ENCODE peak calls at places on chromosomes 7 and 10, in four cellular contexts. V is GM12891, E is K562, Q is GM12878. L is an unnamed sample.

GRCh38 chr10:66931340-66931948 is 5.6 kb downstream of the LRRTM3 start:
- DNase-seq in V (peak; percentile 3), E (peak; percentile 50), Q (peak; percentile 8), L (peak; percentile 23)

GRCh38 chr10:129055966-129056365 is 411.1 kb upstream of the MGMT start:
- DNase-seq in V (no peak), E (no peak), Q (no peak), L (no peak)

GRCh38 chr10:96208946-96209345 is 62.4 kb downstream of the BLNK start:
- DNase-seq in V (no peak), E (no peak), Q (no peak), L (no peak)

GRCh38 chr10:77350711-77351119 is 286.9 kb downstream of the KCNMA1 start:
- DNase-seq in V (no peak), E (peak; percentile 68), Q (no peak), L (no peak)

GRCh38 chr10:132434405-132435005 is 37.5 kb downstream of the PWWP2B start:
- DNase-seq in V (no peak), E (peak; percentile 66), Q (no peak), L (peak; percentile 70)

GRCh38 chr10:133456041-133456951 is 2.6 kb downstream of the SCART1 start:
- DNase-seq in V (peak; percentile 14), E (no peak), Q (no peak), L (no peak)

GRCh38 chr7:81470084-81470723 is 299.6 kb downstream of the HGF start:
- DNase-seq in V (no peak), E (peak; percentile 15), Q (no peak), L (no peak)

GRCh38 chr10:13184726-13185514 is 23.6 kb downstream of the MCM10 start:
- DNase-seq in V (no peak), E (no peak), Q (no peak), L (no peak)

GRCh38 chr7:25694690-25695089 is 457.3 kb upstream of the NFE2L3 start:
- DNase-seq in V (no peak), E (no peak), Q (no peak), L (no peak)

GRCh38 chr7:157496426-157497275 is 159.8 kb downstream of the DNAJB6 start:
- DNase-seq in V (no peak), E (no peak), Q (no peak), L (no peak)

GRCh38 chr10:35340975-35341374 is 4.7 kb downstream of the CCNY start:
- DNase-seq in V (no peak), E (no peak), Q (no peak), L (no peak)

GRCh38 chr7:128909605-128910568 is 622 bp downstream of the KCP start:
- DNase-seq in V (no peak), E (no peak), Q (no peak), L (no peak)
- TF ChIP-seq SPI1 in V (no peak), E (no peak), Q (no peak), L (no peak)

GRCh38 chr10:11603741-11604140 is 7.7 kb downstream of the USP6NL start:
- DNase-seq in V (no peak), E (no peak), Q (no peak), L (no peak)

GRCh38 chr10:11608159-11608966 is 3.1 kb downstream of the USP6NL start:
- DNase-seq in V (no peak), E (no peak), Q (peak; percentile 55), L (no peak)

GRCh38 chr10:11604742-11605650 is 6.5 kb downstream of the USP6NL start:
- DNase-seq in V (no peak), E (no peak), Q (no peak), L (no peak)

GRCh38 chr10:11602919-11603523 is 8.4 kb downstream of the USP6NL start:
- DNase-seq in V (no peak), E (no peak), Q (peak; percentile 67), L (no peak)

GRCh38 chr10:11605807-11606408 is 5.5 kb downstream of the USP6NL start:
- DNase-seq in V (no peak), E (no peak), Q (no peak), L (no peak)
- TF ChIP-seq POLR2AphosphoS5 in V (no peak), E (no peak), Q (no peak), L (no peak)

GRCh38 chr10:126226988-126227761 is 161.1 kb downstream of the ADAM12 start:
- DNase-seq in V (no peak), E (no peak), Q (no peak), L (no peak)
- TF ChIP-seq SPI1 in V (no peak), E (no peak), Q (no peak), L (no peak)

DNA sequence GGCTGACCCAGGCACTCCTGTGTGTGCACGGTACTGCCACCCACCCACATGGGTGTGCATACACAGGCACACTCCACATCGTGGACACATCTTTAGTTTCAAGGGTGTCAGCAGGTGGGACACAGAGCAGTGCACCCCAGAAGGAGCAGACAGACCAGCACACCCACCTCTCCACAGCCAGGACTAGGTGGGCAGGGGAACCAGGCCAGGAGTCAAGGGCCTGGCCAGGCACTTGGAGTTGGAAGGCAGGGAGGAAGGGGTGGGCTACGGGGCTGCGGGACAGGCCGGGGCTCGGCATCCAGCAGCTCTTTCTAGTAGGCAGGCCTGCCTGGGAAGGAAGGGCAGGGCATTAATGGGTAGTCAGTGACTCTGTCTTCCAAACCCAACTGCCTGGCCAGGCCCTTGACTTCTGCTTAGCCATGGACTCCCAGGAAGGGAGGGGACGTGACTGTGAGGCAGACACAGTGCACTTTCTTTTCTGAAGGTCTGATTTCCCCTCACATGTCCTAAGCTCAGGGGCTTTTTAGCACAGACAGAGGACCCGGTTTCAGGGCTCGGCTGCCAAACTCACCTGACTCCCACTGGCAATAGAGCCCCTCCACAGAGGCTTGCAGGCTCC is 14.6 kb downstream of the RASGEF1A start:
- DNase-seq in V (no peak), E (no peak), Q (no peak), L (no peak)
- TF ChIP-seq POLR2AphosphoS5 in V (no peak), E (no peak), Q (no peak), L (no peak)

GRCh38 chr7:74373536-74373935 is 80.2 kb upstream of the GTF2IRD1 start:
- DNase-seq in V (no peak), E (no peak), Q (no peak), L (no peak)

GRCh38 chr7:74371381-74372059 is 82.2 kb upstream of the GTF2IRD1 start:
- DNase-seq in V (peak; percentile 59), E (peak; percentile 56), Q (no peak), L (no peak)

GRCh38 chr7:74372060-74372408 is 81.7 kb upstream of the GTF2IRD1 start:
- DNase-seq in V (no peak), E (no peak), Q (no peak), L (no peak)

GRCh38 chr7:74375726-74376220 is 77.9 kb upstream of the GTF2IRD1 start:
- DNase-seq in V (no peak), E (no peak), Q (no peak), L (no peak)

GRCh38 chr7:74372511-74373111 is 81.1 kb upstream of the GTF2IRD1 start:
- DNase-seq in V (no peak), E (no peak), Q (no peak), L (peak; percentile 14)
- TF ChIP-seq SPI1 in V (no peak), E (peak; percentile 37), Q (no peak), L (peak; percentile 62)

GRCh38 chr7:129557686-129558481 is 53.6 kb upstream of the NRF1 start:
- DNase-seq in V (no peak), E (no peak), Q (no peak), L (no peak)
- TF ChIP-seq POLR2AphosphoS5 in V (no peak), E (no peak), Q (no peak), L (no peak)

DNA sequence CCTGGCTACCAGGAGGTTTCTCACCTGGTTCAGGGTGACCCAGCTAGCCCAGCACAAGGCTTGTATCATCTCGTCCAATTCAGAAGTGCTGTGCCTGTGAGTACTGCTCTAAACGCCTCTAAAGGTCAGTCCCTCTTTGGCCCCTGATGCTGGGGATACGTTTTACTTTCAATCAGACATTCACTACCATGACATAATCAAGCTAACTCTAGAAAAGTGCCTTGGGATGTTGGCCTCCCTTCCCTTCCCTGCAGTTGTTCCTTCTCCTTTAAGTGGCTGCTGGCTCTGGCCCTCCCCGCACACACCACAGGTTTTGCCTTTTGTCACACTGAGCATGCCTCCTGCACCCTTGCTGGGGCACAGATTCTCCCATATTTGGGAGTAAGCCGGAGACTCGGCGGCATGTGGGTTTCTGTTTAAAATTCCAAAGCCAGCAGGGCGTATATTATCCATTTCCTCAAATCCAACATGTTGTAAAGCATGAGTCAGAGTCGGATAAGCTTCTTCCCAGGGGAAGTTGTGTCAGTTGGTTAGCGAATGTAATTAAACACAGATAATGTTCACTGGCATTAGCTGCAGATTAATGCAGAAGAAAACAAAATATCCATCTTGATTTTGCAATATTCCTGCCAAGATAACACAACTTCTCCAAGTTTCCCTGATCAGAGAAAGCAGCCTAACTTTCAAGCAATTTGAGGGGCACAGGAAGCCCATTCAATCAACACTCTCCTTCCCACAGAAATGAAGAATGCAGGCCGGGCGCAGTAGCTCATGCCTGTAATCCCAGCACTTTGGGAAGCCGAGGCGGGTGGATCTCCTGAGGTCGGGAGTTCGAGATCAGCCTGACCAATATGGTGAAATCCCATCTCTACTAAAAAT is 31.8 kb upstream of the VCL start:
- DNase-seq in V (no peak), E (no peak), Q (no peak), L (no peak)
- TF ChIP-seq SPI1 in V (no peak), E (peak; percentile 22), Q (no peak), L (no peak)

GRCh38 chr7:1460757-1461639 is 1.7 kb upstream of the MICALL2 start:
- DNase-seq in V (no peak), E (peak; percentile 70), Q (no peak), L (peak; percentile 94)
- TF ChIP-seq POLR2AphosphoS5 in V (no peak), E (peak; percentile 34), Q (no peak), L (peak; percentile 98)

DNA sequence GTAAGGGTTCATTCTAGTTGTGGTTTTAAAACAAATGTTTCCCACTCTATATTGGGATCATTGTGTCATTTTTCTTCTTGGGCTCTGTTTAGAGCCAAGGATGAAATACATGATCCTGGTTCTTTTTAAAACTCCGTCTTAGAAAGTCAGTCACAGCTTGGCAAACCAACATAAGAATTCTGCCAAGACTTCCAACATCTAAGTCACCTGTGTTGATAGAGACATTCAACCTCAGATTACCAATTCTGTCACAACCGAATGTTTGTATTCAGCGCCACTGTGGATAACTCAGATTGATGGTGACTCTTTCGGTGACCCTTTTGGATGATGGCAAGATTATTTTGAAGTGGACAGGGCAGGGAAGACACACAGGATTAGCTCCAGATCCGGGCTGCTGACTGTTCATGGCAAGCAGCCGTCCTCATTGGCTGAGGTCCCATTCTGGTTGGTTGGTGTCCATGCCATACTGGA is 255.4 kb downstream of the ARHGAP21 start:
- DNase-seq in V (no peak), E (no peak), Q (no peak), L (no peak)
- TF ChIP-seq SPI1 in V (no peak), E (no peak), Q (no peak), L (no peak)

L was measured in HL-60.